ENCODE peak calls at places on chromosomes 11 and 22, in four cellular contexts. N, L, B and A are unnamed samples.

GRCh38 chr11:78941226-78941851 is 366.7 kb upstream of the NARS2 start:
- DNase-seq in B (no peak), N (no peak), L (no peak), A (no peak)

GRCh38 chr11:84564180-84564866 is 1062.8 kb downstream of the DLG2 start:
- DNase-seq in L (no peak), B (no peak), N (peak; percentile 46), A (no peak)

GRCh38 chr11:76761959-76762358 is 21.2 kb upstream of the TSKU start:
- DNase-seq in L (no peak), N (no peak), B (no peak), A (no peak)

GRCh38 chr11:63866211-63866610 is 27.3 kb downstream of the MARK2 start:
- DNase-seq in N (peak; percentile 80), L (peak; percentile 50), B (peak; percentile 62), A (peak; percentile 77)

GRCh38 chr11:68584097-68584496 is 100.2 kb upstream of the GAL start:
- DNase-seq in B (peak; percentile 72), L (peak; percentile 5), N (peak; percentile 19), A (no peak)

GRCh38 chr11:46119352-46120216 is 1.7 kb downstream of the PHF21A start:
- DNase-seq in L (peak; percentile 54), B (peak; percentile 64), N (peak; percentile 82), A (peak; percentile 56)

GRCh38 chr22:23401910-23402274 is 178.2 kb downstream of the IGLL1 start:
- DNase-seq in B (peak; percentile 52), N (no peak), L (no peak), A (no peak)

GRCh38 chr11:38598413-38598812 is 2000.4 kb upstream of the RAG2 start:
- DNase-seq in L (no peak), B (no peak), N (no peak), A (no peak)

GRCh38 chr11:34649597-34649996 is 28.7 kb downstream of the EHF start:
- DNase-seq in B (no peak), N (no peak), L (no peak), A (no peak)

GRCh38 chr22:37020192-37020479 is 594 bp downstream of the MPST start:
- DNase-seq in L (no peak), N (peak; percentile 62), B (no peak), A (peak; percentile 35)

GRCh38 chr11:36510567-36511020 is 522 bp upstream of the TRAF6 start:
- DNase-seq in L (no peak), N (peak; percentile 19), B (no peak), A (no peak)

GRCh38 chr11:65026810-65027209 is 429 bp upstream of the SNX15 start:
- DNase-seq in B (no peak), N (no peak), L (no peak), A (no peak)

DNA sequence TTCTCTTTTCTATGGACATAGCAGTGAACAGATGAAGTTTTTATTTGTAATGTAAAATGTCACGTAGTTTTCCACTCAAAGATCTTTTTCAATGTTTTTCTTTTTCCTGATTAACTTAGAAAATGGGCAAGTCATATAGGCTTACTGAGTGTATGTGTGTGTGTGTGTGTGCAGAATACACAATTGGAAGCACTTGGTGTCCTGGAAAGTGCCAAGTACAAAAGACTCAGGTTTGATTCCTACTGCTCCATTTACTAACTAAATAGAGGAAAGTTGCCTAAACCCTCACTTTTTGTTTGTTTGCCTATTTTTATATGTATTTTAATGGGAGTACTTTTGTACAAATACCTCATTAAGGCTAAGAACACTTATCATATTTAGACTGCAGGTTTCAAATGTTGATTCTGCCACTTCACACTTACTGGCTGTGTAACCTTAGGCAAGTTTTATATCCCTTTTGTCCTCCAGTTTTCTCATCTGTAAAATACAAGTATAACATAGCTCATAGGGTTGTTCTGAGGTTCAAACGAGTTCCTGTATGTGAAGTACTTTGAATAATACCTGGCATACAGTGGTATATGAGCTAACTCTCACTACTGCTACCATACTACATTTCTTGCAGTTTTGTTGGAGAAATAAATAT is 90.1 kb downstream of the TYR start:
- DNase-seq in L (no peak), B (no peak), N (no peak), A (no peak)
- H3K9me3 ChIP-seq in L (no peaks in the 10 kb centered on the region), B (no peaks in the 10 kb centered on the region), N (no peaks in the 10 kb centered on the region), A (no peaks in the 10 kb centered on the region)

DNA sequence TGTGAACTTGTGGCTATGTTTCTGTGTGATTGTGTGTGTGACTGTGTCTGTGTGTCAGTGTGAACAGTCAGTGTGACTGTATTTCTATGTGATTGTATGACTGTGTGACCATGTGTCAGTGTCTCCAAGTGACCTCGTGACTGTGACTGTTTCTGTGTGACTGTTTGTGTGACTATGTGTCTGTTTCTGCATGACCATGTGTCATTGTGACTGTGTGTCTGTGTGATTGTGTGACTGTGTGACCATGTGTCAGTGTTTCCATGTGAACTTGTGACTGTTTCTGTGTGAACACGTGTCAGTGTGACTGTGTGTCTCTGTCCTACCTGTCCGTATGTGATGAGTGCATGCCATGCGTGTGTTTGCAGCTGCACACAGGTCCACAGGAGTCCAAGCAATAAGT is 8.8 kb upstream of the PKNOX2 start:
- DNase-seq in L (no peak), N (no peak), B (no peak), A (no peak)
- H3K9me3 ChIP-seq in L (no peaks in the 10 kb centered on the region), N (no peaks in the 10 kb centered on the region), B (no peaks in the 10 kb centered on the region), A (no peaks in the 10 kb centered on the region)

DNA sequence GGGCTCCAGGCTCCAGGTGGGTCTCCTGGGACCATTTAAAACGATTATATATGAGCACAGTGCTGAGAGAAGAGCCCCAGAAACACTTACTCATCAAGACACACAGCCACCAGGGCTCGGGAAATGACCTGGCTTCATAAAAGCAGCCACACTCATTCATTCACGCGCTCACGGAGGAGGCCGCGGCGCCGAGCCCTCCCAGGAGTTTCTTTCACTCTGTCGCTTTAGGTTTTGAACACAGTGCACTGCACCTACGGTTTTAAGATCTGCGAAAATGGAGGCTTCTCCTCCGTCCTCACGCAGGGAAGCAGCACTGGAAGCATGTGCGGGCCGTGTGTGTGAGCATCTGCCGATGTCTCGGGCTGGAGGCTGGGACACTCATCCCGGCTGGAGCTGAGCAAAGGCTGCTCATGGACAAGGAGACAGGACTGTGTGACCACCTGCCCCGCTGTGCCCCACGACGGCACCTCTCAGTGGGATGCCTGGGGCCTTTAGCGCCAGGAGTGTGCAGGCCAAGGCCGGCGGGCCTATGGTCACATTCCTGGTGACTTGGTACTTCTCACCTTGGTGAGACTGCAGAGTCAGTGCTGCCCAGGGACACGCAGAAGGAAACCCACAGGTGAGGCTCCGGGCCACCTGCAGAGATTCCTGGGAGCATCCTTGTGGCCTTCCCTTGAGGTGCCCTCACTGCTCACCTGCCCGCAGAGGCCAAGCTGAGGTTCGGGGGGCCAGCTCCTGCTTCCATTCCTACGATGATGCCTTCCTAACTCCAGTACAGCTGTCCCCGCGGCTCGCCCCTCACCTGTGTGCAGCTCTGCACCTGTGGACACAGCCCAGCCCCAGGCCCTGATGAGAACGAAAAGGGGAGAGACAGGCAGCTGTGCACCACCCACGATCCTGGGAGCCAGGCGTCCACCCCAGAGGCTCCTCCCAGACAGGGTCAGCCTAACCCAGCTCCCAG is 872.0 kb downstream of the BRD1 start:
- DNase-seq in L (no peak), N (no peak), B (no peak), A (no peak)
- H3K9me3 ChIP-seq in L (no peaks in the 10 kb centered on the region), N (no peaks in the 10 kb centered on the region), B (no peaks in the 10 kb centered on the region), A (no peaks in the 10 kb centered on the region)

DNA sequence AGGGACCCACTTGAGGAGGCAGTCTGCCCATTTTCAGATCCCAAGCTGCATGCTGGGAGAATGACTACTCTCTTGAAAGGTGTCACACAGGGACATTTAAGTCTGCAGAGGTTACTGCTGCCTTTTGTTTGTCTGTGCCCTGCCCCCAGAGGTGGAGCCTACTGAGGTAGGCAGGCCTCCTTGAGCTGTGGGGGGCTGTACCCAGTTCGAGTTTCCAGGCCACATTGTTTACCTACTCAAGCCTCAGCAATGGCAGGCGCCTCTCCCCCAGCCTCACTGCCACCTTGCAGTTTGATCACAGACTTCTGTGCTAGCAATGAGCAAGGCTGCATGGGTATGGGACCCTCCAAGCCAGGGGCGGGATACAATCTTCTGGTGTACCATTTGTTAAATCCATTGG is 126.0 kb downstream of the OR4A5 start:
- DNase-seq in B (no peak), N (no peak), L (no peak), A (no peak)
- H3K9me3 ChIP-seq in B (peaks cover 24% of the 10 kb centered on the region), N (no peaks in the 10 kb centered on the region), L (peaks cover 5% of the 10 kb centered on the region), A (no peaks in the 10 kb centered on the region)

DNA sequence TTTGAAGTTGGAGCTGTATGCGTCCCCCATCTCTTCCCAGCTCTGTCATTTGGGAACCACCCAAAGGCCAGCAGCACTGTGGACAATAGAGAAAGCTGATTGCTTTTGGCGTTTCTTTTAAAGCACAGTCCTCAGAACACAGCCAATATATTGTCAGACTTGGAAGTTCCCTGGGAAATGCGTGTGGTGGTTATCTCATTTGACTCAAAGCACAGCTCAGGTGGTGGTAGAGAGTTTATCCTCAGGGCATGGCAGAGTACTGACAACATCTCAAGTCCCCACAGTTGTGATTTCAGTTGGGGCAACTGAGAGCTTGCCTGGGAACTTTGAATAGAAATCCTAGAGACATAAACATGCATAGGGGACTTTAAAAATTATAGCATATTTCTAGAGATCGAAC is 601.3 kb downstream of the ETS1 start:
- DNase-seq in N (no peak), L (no peak), B (no peak), A (no peak)
- H3K9me3 ChIP-seq in N (no peaks in the 10 kb centered on the region), L (no peaks in the 10 kb centered on the region), B (no peaks in the 10 kb centered on the region), A (peaks cover 17% of the 10 kb centered on the region)